ENCODE peak calls at places on chromosomes 1 and 21, in six cellular contexts. B is psoas muscle, H is Panc1, J is OCI-LY7, Q is A549, L is left ventricle myocardium inferior. U is an unnamed sample.

GRCh38 chr1:183942933-183943693 is 94.4 kb downstream of the COLGALT2 start:
- DNase-seq in B (peak), H (peak), J (no peak), Q (no peak), L (no peak), U (peak)

GRCh38 chr1:103489881-103490280 is 35.6 kb upstream of the RNPC3 start:
- DNase-seq in B (no peak), H (no peak), J (no peak), Q (no peak), L (no peak), U (no peak)

GRCh38 chr1:14583788-14584187 is 14.7 kb upstream of the KAZN start:
- DNase-seq in B (no peak), H (no peak), J (no peak), Q (no peak), L (no peak), U (no peak)

GRCh38 chr21:38503588-38503987 is 5.3 kb upstream of the ERG start:
- DNase-seq in B (no peak), H (no peak), J (no peak), Q (no peak), L (no peak), U (peak)

GRCh38 chr1:202259705-202260104 is 66.1 kb downstream of the LGR6 start:
- DNase-seq in B (no peak), H (no peak), J (no peak), Q (no peak), L (no peak), U (no peak)

GRCh38 chr1:151132676-151133338 is 13.6 kb downstream of the SEMA6C start:
- DNase-seq in B (no peak), H (no peak), J (no peak), Q (no peak), L (no peak), U (no peak)

GRCh38 chr1:170619167-170620030 is 44.5 kb upstream of the PRRX1 start:
- DNase-seq in B (no peak), H (no peak), J (no peak), Q (no peak), L (no peak), U (peak)

GRCh38 chr1:226568077-226568831 is 19.7 kb downstream of the STUM start:
- DNase-seq in B (peak), H (no peak), J (peak), Q (peak), L (no peak), U (no peak)

GRCh38 chr21:28737671-28738279 is 254.9 kb downstream of the LTN1 start:
- DNase-seq in B (no peak), H (no peak), J (no peak), Q (no peak), L (no peak), U (peak)

GRCh38 chr1:171292799-171293198 is 21.2 kb upstream of the FMO4 start:
- DNase-seq in B (no peak), H (no peak), J (no peak), Q (no peak), L (no peak), U (peak)

GRCh38 chr1:233750139-233750538 is 136.2 kb downstream of the KCNK1 start:
- DNase-seq in B (no peak), H (no peak), J (no peak), Q (no peak), L (no peak), U (no peak)

GRCh38 chr1:18101508-18101907 is 6.1 kb upstream of the IGSF21 start:
- DNase-seq in B (no peak), H (no peak), J (no peak), Q (no peak), L (no peak), U (no peak)

GRCh38 chr1:64133036-64133435 is 70.4 kb upstream of the UBE2U start:
- DNase-seq in B (no peak), H (no peak), J (no peak), Q (peak), L (no peak), U (peak)

GRCh38 chr21:36849461-36849860 is 117.0 kb downstream of the HLCS start:
- DNase-seq in B (no peak), H (no peak), J (no peak), Q (no peak), L (no peak), U (no peak)

GRCh38 chr1:28067523-28068090 is 20.8 kb downstream of the EYA3 start:
- DNase-seq in B (no peak), H (no peak), J (no peak), Q (no peak), L (no peak), U (no peak)

GRCh38 chr1:225427249-225428065 is at the start of gene LBR:
- DNase-seq in B (peak), H (no peak), J (no peak), Q (no peak), L (peak), U (peak)

GRCh38 chr1:151989131-151989868 is 4.4 kb downstream of the S100A10 start:
- DNase-seq in B (peak), H (no peak), J (no peak), Q (no peak), L (peak), U (peak)

GRCh38 chr1:158180741-158181576 is at the start of gene CD1D:
- DNase-seq in B (peak), H (no peak), J (peak), Q (no peak), L (peak), U (peak)

GRCh38 chr1:1225913-1226312 is 5.9 kb downstream of the SDF4 start:
- DNase-seq in B (no peak), H (no peak), J (no peak), Q (no peak), L (no peak), U (no peak)

GRCh38 chr1:26666855-26667254 is 29.0 kb upstream of the ARID1A start:
- DNase-seq in B (no peak), H (no peak), J (no peak), Q (no peak), L (no peak), U (peak)

GRCh38 chr1:42613803-42614131 is 44.5 kb upstream of the PPIH start:
- DNase-seq in B (no peak), H (no peak), J (no peak), Q (no peak), L (no peak), U (no peak)

GRCh38 chr1:20578062-20578461 is 10.8 kb upstream of the CDA start:
- DNase-seq in B (no peak), H (no peak), J (no peak), Q (no peak), L (no peak), U (no peak)

DNA sequence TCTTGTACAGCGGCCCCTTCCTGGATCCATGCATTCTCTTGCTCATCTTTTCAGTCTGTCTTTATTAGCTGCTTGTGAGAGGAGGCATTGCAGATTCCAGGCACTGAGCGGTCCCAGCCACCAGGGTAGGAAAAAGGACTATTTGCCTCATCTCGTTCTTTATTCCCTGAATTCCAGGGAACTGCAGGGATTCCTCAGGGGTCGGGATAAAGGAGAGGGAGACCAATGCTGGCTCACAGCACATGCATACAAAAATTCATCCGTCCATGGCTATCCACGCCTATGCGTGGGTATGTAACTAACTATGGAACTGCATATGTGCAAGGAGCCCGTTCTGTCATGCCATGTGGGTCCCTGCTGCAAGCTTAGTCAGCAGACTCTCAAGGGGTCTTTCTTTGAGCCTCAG is 879 bp upstream of the PLPPR5 start:
- DNase-seq in B (no peak), H (no peak), J (no peak), Q (no peak), L (no peak), U (no peak)
- H3K4me3 ChIP-seq in B (no peak), H (no peak), J (no peak), Q (no peak), L (peak), U (no peak)

GRCh38 chr1:33008051-33008914 is 28.4 kb downstream of the AK2 start:
- DNase-seq in B (no peak), H (no peak), J (no peak), Q (no peak), L (no peak), U (peak)

GRCh38 chr1:33005117-33005811 is 31.4 kb downstream of the AK2 start:
- DNase-seq in B (no peak), H (no peak), J (no peak), Q (no peak), L (no peak), U (no peak)

GRCh38 chr1:33009561-33009960 is 27.1 kb downstream of the AK2 start:
- DNase-seq in B (no peak), H (no peak), J (no peak), Q (no peak), L (no peak), U (no peak)

GRCh38 chr1:33005812-33006465 is 30.7 kb downstream of the AK2 start:
- DNase-seq in B (no peak), H (no peak), J (no peak), Q (no peak), L (no peak), U (peak)

GRCh38 chr1:33007190-33008050 is 29.3 kb downstream of the AK2 start:
- DNase-seq in B (no peak), H (peak), J (peak), Q (peak), L (no peak), U (peak)
- TF ChIP-seq CTCF in B (peak), H (peak), J (peak), Q (peak), L (peak), U (peak)

GRCh38 chr1:112629256-112629655 is 9.6 kb downstream of the CAPZA1 start:
- DNase-seq in B (no peak), H (no peak), J (no peak), Q (no peak), L (no peak), U (no peak)
- H3K4me3 ChIP-seq in B (no peak), H (no peak), J (no peak), Q (no peak), L (no peak), U (no peak)

GRCh38 chr1:53481456-53481855 is 22.3 kb downstream of the DMRTB1 start:
- DNase-seq in B (no peak), H (no peak), J (no peak), Q (no peak), L (no peak), U (no peak)

GRCh38 chr1:53482441-53483153 is 23.4 kb downstream of the DMRTB1 start:
- DNase-seq in B (no peak), H (no peak), J (no peak), Q (no peak), L (no peak), U (no peak)

GRCh38 chr1:53483170-53483569 is 24.0 kb downstream of the DMRTB1 start:
- DNase-seq in B (no peak), H (no peak), J (no peak), Q (no peak), L (no peak), U (no peak)

GRCh38 chr1:53478186-53478585 is 19.0 kb downstream of the DMRTB1 start:
- DNase-seq in B (no peak), H (no peak), J (no peak), Q (no peak), L (no peak), U (no peak)

GRCh38 chr1:53480678-53481077 is 21.5 kb downstream of the DMRTB1 start:
- DNase-seq in B (no peak), H (no peak), J (no peak), Q (no peak), L (no peak), U (no peak)
- TF ChIP-seq CTCF in B (no peak), H (no peak), J (no peak), Q (no peak), L (no peak), U (no peak)

GRCh38 chr1:198915327-198916231 is 276.7 kb downstream of the PTPRC start:
- DNase-seq in B (no peak), H (no peak), J (no peak), Q (no peak), L (no peak), U (no peak)

GRCh38 chr1:198923940-198924339 is 285.1 kb downstream of the PTPRC start:
- DNase-seq in B (no peak), H (no peak), J (no peak), Q (no peak), L (no peak), U (no peak)

GRCh38 chr1:198918920-198919319 is 280.1 kb downstream of the PTPRC start:
- DNase-seq in B (no peak), H (no peak), J (no peak), Q (no peak), L (no peak), U (no peak)

GRCh38 chr1:198922638-198923430 is 284.0 kb downstream of the PTPRC start:
- DNase-seq in B (no peak), H (no peak), J (no peak), Q (no peak), L (no peak), U (no peak)

DNA sequence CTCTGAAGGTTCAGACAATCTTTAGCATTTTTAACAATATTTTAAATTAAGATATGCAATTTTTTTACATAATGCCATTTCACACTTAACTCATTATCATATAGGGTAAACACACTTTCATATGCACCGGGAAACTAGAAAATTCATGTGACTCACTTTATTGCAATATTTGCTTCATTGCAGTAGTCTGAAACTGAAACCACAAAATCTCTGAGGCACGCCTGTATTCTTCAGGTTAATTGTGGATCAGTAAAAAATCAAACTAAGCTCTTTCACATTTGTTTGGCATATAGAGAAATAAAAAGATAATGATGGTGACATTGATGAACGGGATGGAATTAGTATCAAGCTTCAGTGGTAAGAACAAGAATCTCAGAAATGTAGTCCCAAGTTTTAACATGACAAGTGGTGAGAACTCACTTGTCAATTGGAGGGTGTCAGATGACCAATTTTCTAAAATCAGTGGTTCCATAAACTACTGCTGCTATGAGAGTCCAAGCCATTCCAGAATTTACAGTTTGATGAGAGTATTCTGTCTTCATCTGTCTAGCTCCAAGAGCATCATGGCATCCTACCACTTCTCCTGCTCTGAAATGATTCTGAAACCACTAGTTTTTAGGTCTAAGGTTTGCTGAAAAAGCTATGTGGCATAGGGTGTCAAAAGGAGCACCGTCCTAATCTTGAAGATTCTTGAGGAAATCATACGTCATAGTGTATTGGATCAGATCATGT is 281.0 kb downstream of the PTPRC start:
- DNase-seq in B (no peak), H (no peak), J (no peak), Q (no peak), L (no peak), U (no peak)
- H3K4me3 ChIP-seq in B (no peak), H (no peak), J (peak), Q (no peak), L (no peak), U (no peak)

U was measured in cardiac fibroblast.